ENCODE peak calls at places on chromosome 7, in six cellular contexts. One of them, this sample, is unnamed.
A peak's percentile ranks its signal among the peaks of the same experiment; 100 is the strongest.

GRCh38 chr7:38681882-38682281 is 50.7 kb upstream of the AMPH start:
- DNase-seq in right cardiac atrium: no peak
- DNase-seq in brain microvascular endothelial cell: no peak
- DNase-seq in uterus: no peak
- DNase-seq in hepatocyte: no peak
- DNase-seq in CD8-positive, alpha-beta memory T cell: no peak
- DNase-seq in this sample: no peak

GRCh38 chr7:48101880-48102448 is 12.9 kb downstream of the UPP1 start:
- DNase-seq in right cardiac atrium: no peak
- DNase-seq in brain microvascular endothelial cell: no peak
- DNase-seq in uterus: no peak
- DNase-seq in hepatocyte: no peak
- DNase-seq in CD8-positive, alpha-beta memory T cell: no peak
- DNase-seq in this sample: no peak

GRCh38 chr7:37277513-37277912 is 171.2 kb downstream of the ELMO1 start:
- DNase-seq in right cardiac atrium: no peak
- DNase-seq in brain microvascular endothelial cell: no peak
- DNase-seq in uterus: no peak
- DNase-seq in hepatocyte: no peak
- DNase-seq in CD8-positive, alpha-beta memory T cell: no peak
- DNase-seq in this sample: no peak

GRCh38 chr7:134885967-134886352 is 100.3 kb upstream of the AGBL3 start:
- DNase-seq in right cardiac atrium: no peak
- DNase-seq in brain microvascular endothelial cell: peak; percentile 65
- DNase-seq in uterus: peak; percentile 61
- DNase-seq in hepatocyte: peak; percentile 66
- DNase-seq in CD8-positive, alpha-beta memory T cell: no peak
- DNase-seq in this sample: no peak

GRCh38 chr7:55774327-55775050 is 88.1 kb downstream of the SEPTIN14 start:
- DNase-seq in right cardiac atrium: no peak
- DNase-seq in brain microvascular endothelial cell: no peak
- DNase-seq in uterus: no peak
- DNase-seq in hepatocyte: no peak
- DNase-seq in CD8-positive, alpha-beta memory T cell: no peak
- DNase-seq in this sample: peak; percentile 68

GRCh38 chr7:99953649-99954048 is 22.2 kb downstream of the AZGP1 start:
- DNase-seq in right cardiac atrium: no peak
- DNase-seq in brain microvascular endothelial cell: no peak
- DNase-seq in uterus: no peak
- DNase-seq in hepatocyte: no peak
- DNase-seq in CD8-positive, alpha-beta memory T cell: no peak
- DNase-seq in this sample: no peak

GRCh38 chr7:131745645-131746248 is 189.3 kb upstream of the PODXL start:
- DNase-seq in right cardiac atrium: peak; percentile 59
- DNase-seq in brain microvascular endothelial cell: peak; percentile 56
- DNase-seq in uterus: no peak
- DNase-seq in hepatocyte: peak; percentile 77
- DNase-seq in CD8-positive, alpha-beta memory T cell: no peak
- DNase-seq in this sample: peak; percentile 50

GRCh38 chr7:36128448-36129047 is 24.5 kb upstream of the EEPD1 start:
- DNase-seq in right cardiac atrium: peak; percentile 88
- DNase-seq in brain microvascular endothelial cell: peak; percentile 91
- DNase-seq in uterus: peak; percentile 84
- DNase-seq in hepatocyte: peak; percentile 67
- DNase-seq in CD8-positive, alpha-beta memory T cell: no peak
- DNase-seq in this sample: peak; percentile 60

GRCh38 chr7:70764004-70764691 is 367.8 kb upstream of the GALNT17 start:
- DNase-seq in right cardiac atrium: no peak
- DNase-seq in brain microvascular endothelial cell: no peak
- DNase-seq in uterus: no peak
- DNase-seq in hepatocyte: no peak
- DNase-seq in CD8-positive, alpha-beta memory T cell: no peak
- DNase-seq in this sample: no peak

GRCh38 chr7:40986351-40986873 is 716.5 kb downstream of the INHBA start:
- DNase-seq in right cardiac atrium: no peak
- DNase-seq in brain microvascular endothelial cell: peak; percentile 89
- DNase-seq in uterus: peak; percentile 39
- DNase-seq in hepatocyte: peak; percentile 25
- DNase-seq in CD8-positive, alpha-beta memory T cell: no peak
- DNase-seq in this sample: no peak

DNA sequence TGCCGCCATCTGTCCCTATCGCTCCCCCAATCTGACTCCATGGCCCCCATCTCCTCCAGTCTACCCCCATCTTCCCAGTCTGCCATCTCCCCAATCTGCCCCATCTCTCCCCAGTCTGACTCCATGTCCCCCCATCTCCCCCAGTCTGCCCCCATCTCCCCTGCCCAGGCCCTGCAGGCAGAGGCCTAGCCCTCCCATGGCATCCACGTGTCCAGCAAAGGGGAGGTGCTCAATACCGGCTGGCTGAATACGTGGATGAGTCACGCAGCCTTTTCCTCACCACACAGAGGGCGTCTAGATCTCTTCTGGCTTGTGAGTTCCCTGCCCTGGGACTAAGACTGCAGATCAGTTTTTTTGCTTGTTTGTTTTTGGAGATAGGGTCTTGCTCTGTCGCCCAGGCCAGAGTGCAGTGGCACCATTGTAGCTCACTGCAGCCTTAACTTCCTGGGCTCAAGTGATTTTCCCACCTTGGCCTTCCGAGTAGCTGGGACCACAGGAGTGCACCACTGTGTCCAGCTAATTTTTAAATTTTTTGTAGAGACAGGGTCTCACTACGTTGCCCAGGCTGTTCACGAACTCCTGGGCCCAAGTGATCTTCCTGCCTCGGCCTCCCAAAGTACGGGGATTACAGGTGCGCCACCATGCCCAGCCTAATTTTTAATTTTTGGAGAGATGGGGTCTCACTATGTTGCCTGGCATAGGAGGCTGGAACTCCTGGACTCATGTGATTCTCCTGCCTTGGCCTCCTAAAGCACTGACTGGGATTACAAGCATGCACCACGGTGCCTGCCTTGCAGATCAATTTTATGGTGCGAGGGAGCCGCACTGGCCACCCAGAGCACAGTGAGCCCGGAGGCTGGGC is 15.3 kb upstream of the GPR146 start:
- DNase-seq in right cardiac atrium: peak; percentile 92
- DNase-seq in brain microvascular endothelial cell: peak; percentile 94
- DNase-seq in uterus: peak; percentile 92
- DNase-seq in hepatocyte: peak; percentile 96
- DNase-seq in CD8-positive, alpha-beta memory T cell: peak; percentile 28
- DNase-seq in this sample: peak; percentile 94
- H3K4me3 ChIP-seq in right cardiac atrium: peak overlapping the region; percentile 90
- H3K4me3 ChIP-seq in brain microvascular endothelial cell: peak overlapping the region; percentile 41
- H3K4me3 ChIP-seq in uterus: peak overlapping the region; percentile 91
- H3K4me3 ChIP-seq in hepatocyte: no peak overlapping the region
- H3K4me3 ChIP-seq in CD8-positive, alpha-beta memory T cell: peak overlapping the region; percentile 69
- H3K4me3 ChIP-seq in this sample: peak overlapping the region; percentile 85

DNA sequence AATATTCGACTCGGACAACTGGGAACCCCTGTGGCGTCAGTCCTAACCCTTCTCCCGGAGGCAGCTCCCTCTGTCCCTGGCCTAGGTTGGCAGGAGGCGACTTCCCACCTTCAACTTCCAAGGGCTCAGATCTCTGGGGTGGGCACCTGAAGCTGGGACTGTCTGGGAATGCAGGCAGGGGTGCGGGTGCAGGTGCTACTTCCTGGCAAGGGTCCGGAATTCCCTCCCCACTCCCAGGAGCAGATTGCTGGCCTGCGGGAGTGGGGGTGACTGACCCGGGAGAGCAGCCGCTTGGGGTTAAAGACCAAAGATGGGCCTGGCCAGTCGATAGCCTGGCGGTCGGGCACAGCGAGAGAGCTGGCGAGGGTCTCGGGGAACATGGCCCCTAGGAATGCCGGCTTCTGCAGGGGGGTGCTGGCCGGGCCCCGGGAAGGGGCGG is 390 bp downstream of the EPHA1 start:
- DNase-seq in right cardiac atrium: peak; percentile 57
- DNase-seq in brain microvascular endothelial cell: no peak
- DNase-seq in uterus: no peak
- DNase-seq in hepatocyte: no peak
- DNase-seq in CD8-positive, alpha-beta memory T cell: no peak
- DNase-seq in this sample: no peak
- H3K27ac ChIP-seq in right cardiac atrium: no peak overlapping the region
- H3K27ac ChIP-seq in brain microvascular endothelial cell: no peak overlapping the region
- H3K27ac ChIP-seq in uterus: peak overlapping the region; percentile 64
- H3K27ac ChIP-seq in hepatocyte: peak overlapping the region; percentile 34
- H3K27ac ChIP-seq in CD8-positive, alpha-beta memory T cell: no peak overlapping the region
- H3K27ac ChIP-seq in this sample: no peak overlapping the region

DNA sequence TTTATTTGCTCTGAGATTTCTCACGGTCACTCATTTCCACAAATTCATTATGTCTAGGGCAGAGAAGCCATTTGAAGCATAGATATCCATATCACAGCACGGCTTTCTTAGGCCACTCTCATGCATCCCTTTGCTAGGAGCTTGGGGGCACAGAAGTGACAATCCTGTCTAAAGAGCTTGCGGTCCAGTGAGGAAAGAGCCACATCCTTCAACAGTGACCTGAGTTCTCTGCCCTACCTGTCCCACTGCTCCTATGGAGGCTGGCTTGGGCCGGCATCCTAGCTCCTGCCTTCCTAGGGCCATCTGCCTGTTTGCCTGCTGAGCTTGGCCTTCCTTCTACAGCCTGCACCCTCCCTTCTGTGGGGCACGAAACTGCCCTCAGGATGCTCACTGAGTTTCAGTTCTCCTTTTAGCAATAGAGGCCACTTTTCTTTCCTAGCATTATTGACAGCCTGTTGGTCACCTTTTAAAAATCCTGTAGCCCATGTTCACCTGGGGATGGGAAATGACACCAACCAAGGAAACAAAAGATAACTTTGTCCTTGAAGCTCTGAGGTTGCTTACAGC is 212.1 kb upstream of the GRB10 start:
- DNase-seq in right cardiac atrium: no peak
- DNase-seq in brain microvascular endothelial cell: no peak
- DNase-seq in uterus: no peak
- DNase-seq in hepatocyte: no peak
- DNase-seq in CD8-positive, alpha-beta memory T cell: no peak
- DNase-seq in this sample: no peak
- H3K4me3 ChIP-seq in right cardiac atrium: no peak overlapping the region
- H3K4me3 ChIP-seq in brain microvascular endothelial cell: no peak overlapping the region
- H3K4me3 ChIP-seq in uterus: no peak overlapping the region
- H3K4me3 ChIP-seq in hepatocyte: no peak overlapping the region
- H3K4me3 ChIP-seq in CD8-positive, alpha-beta memory T cell: no peak overlapping the region
- H3K4me3 ChIP-seq in this sample: no peak overlapping the region

DNA sequence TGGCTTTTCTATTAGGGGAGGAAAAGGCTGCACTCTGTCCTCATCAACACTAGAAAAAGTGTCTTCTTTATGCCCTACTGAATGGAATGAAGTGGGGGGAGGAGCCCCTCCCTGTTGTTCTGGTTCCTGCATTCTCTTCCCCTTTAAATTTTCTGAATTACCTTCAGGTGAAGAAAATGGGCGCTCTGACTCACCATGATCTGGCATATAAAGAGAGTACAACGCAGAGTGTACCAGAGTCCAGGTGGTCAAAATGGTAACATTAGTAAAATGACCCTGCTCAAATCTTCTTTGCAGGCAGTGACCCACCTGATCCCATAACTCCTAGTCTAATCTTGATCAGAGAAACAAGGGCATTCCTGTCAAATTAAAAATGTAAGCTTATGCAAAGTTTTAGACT is 80.7 kb downstream of the THSD7A start:
- DNase-seq in right cardiac atrium: no peak
- DNase-seq in brain microvascular endothelial cell: no peak
- DNase-seq in uterus: no peak
- DNase-seq in hepatocyte: peak; percentile 6
- DNase-seq in CD8-positive, alpha-beta memory T cell: no peak
- DNase-seq in this sample: no peak
- H3K27ac ChIP-seq in right cardiac atrium: no peak overlapping the region
- H3K27ac ChIP-seq in brain microvascular endothelial cell: no peak overlapping the region
- H3K27ac ChIP-seq in uterus: no peak overlapping the region
- H3K27ac ChIP-seq in hepatocyte: peak overlapping the region; percentile 56
- H3K27ac ChIP-seq in CD8-positive, alpha-beta memory T cell: no peak overlapping the region
- H3K27ac ChIP-seq in this sample: no peak overlapping the region

GRCh38 chr7:42677751-42678231 is 234.1 kb downstream of the C7orf25 start:
- DNase-seq in right cardiac atrium: no peak
- DNase-seq in brain microvascular endothelial cell: peak; percentile 79
- DNase-seq in uterus: peak; percentile 92
- DNase-seq in hepatocyte: peak; percentile 37
- DNase-seq in CD8-positive, alpha-beta memory T cell: no peak
- DNase-seq in this sample: no peak

GRCh38 chr7:42672339-42672990 is 239.4 kb downstream of the C7orf25 start:
- DNase-seq in right cardiac atrium: no peak
- DNase-seq in brain microvascular endothelial cell: no peak
- DNase-seq in uterus: no peak
- DNase-seq in hepatocyte: no peak
- DNase-seq in CD8-positive, alpha-beta memory T cell: no peak
- DNase-seq in this sample: no peak

GRCh38 chr7:42673951-42674350 is 237.9 kb downstream of the C7orf25 start:
- DNase-seq in right cardiac atrium: no peak
- DNase-seq in brain microvascular endothelial cell: no peak
- DNase-seq in uterus: no peak
- DNase-seq in hepatocyte: no peak
- DNase-seq in CD8-positive, alpha-beta memory T cell: no peak
- DNase-seq in this sample: no peak

GRCh38 chr7:42678315-42678714 is 233.6 kb downstream of the C7orf25 start:
- DNase-seq in right cardiac atrium: no peak
- DNase-seq in brain microvascular endothelial cell: peak; percentile 24
- DNase-seq in uterus: peak; percentile 38
- DNase-seq in hepatocyte: no peak
- DNase-seq in CD8-positive, alpha-beta memory T cell: no peak
- DNase-seq in this sample: no peak
- H3K4me3 ChIP-seq in right cardiac atrium: no peak overlapping the region
- H3K4me3 ChIP-seq in brain microvascular endothelial cell: no peak overlapping the region
- H3K4me3 ChIP-seq in uterus: no peak overlapping the region
- H3K4me3 ChIP-seq in hepatocyte: no peak overlapping the region
- H3K4me3 ChIP-seq in CD8-positive, alpha-beta memory T cell: no peak overlapping the region
- H3K4me3 ChIP-seq in this sample: no peak overlapping the region

DNA sequence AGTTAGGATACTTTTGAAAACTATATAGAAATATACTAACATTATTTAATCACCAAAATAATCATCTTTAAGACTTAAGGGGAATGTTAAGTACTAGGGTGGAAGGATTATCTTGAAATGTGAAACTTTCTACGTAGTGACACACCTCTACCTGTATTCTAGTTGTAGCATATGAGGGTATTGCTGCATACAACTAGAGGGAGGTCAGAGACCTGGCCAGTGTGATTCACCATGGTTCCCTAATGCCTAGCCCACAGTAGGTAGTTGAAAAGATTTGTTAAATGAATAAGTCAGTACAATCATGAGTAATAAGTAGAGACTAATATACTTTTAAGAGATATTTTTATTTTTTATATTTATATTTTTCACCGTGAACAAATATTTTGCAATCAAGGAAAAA is 84.1 kb upstream of the RPA3 start:
- DNase-seq in right cardiac atrium: no peak
- DNase-seq in brain microvascular endothelial cell: no peak
- DNase-seq in uterus: no peak
- DNase-seq in hepatocyte: no peak
- DNase-seq in CD8-positive, alpha-beta memory T cell: no peak
- DNase-seq in this sample: no peak
- H3K27ac ChIP-seq in right cardiac atrium: no peak overlapping the region
- H3K27ac ChIP-seq in brain microvascular endothelial cell: no peak overlapping the region
- H3K27ac ChIP-seq in uterus: no peak overlapping the region
- H3K27ac ChIP-seq in hepatocyte: no peak overlapping the region
- H3K27ac ChIP-seq in CD8-positive, alpha-beta memory T cell: no peak overlapping the region
- H3K27ac ChIP-seq in this sample: no peak overlapping the region

DNA sequence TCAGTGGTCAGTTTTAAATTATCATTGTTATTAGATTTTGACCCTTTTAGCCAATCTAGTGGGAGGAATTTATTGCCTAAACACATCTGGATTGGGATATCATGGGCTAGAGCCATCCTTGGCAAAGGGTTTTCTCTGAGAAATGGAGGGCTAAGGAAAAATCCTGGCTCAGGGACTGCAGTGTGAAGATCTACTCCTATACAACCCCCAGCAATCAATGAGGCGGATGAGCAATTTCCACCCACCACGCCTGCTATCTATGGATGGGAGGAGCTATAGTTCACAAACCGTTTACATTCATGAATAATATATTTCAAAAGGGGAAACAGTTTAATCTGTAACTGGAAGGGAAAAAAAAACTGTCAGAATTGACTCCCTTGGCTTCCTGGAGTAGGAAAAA is 2.7 kb downstream of the CAV1 start:
- DNase-seq in right cardiac atrium: no peak
- DNase-seq in brain microvascular endothelial cell: no peak
- DNase-seq in uterus: no peak
- DNase-seq in hepatocyte: no peak
- DNase-seq in CD8-positive, alpha-beta memory T cell: no peak
- DNase-seq in this sample: no peak
- H3K4me3 ChIP-seq in right cardiac atrium: peak overlapping the region; percentile 76
- H3K4me3 ChIP-seq in brain microvascular endothelial cell: peak overlapping the region; percentile 86
- H3K4me3 ChIP-seq in uterus: peak overlapping the region; percentile 73
- H3K4me3 ChIP-seq in hepatocyte: no peak overlapping the region
- H3K4me3 ChIP-seq in CD8-positive, alpha-beta memory T cell: no peak overlapping the region
- H3K4me3 ChIP-seq in this sample: no peak overlapping the region

This sample was measured in testis.